ENCODE peak calls at places on chromosomes 5 and 9, in eight cellular contexts. One of them, this sample, is unnamed.

GRCh38 chr9:94809778-94810177 is 83.3 kb downstream of the AOPEP start:
- DNase-seq in A549: no peak
- DNase-seq in heart left ventricle: no peak
- DNase-seq in ovary: no peak
- DNase-seq in transverse colon: no peak
- DNase-seq in adrenal gland: no peak
- DNase-seq in IMR-90: no peak
- DNase-seq in stomach: no peak
- DNase-seq in this sample: no peak

GRCh38 chr9:116940614-116941215 is 253.6 kb downstream of the TRIM32 start:
- DNase-seq in ovary: no peak
- DNase-seq in stomach: no peak
- DNase-seq in transverse colon: no peak
- DNase-seq in adrenal gland: no peak
- DNase-seq in heart left ventricle: no peak
- DNase-seq in IMR-90: peak; percentile 44
- DNase-seq in A549: no peak
- DNase-seq in this sample: no peak

GRCh38 chr5:137834498-137834897 is 33.2 kb upstream of the MYOT start:
- DNase-seq in adrenal gland: no peak
- DNase-seq in A549: no peak
- DNase-seq in stomach: no peak
- DNase-seq in heart left ventricle: no peak
- DNase-seq in ovary: no peak
- DNase-seq in IMR-90: no peak
- DNase-seq in transverse colon: no peak
- DNase-seq in this sample: no peak

GRCh38 chr5:141420855-141421488 is at the start of gene PCDHGA11:
- DNase-seq in heart left ventricle: peak; percentile 64
- DNase-seq in stomach: no peak
- DNase-seq in A549: no peak
- DNase-seq in transverse colon: no peak
- DNase-seq in adrenal gland: no peak
- DNase-seq in IMR-90: peak; percentile 63
- DNase-seq in ovary: no peak
- DNase-seq in this sample: peak; percentile 53

GRCh38 chr9:118336952-118337349 is 632.7 kb downstream of the TLR4 start:
- DNase-seq in heart left ventricle: no peak
- DNase-seq in A549: no peak
- DNase-seq in ovary: no peak
- DNase-seq in stomach: no peak
- DNase-seq in IMR-90: no peak
- DNase-seq in adrenal gland: no peak
- DNase-seq in transverse colon: no peak
- DNase-seq in this sample: no peak

GRCh38 chr5:147673276-147673675 is 109.3 kb downstream of the JAKMIP2 start:
- DNase-seq in IMR-90: no peak
- DNase-seq in heart left ventricle: no peak
- DNase-seq in stomach: no peak
- DNase-seq in transverse colon: no peak
- DNase-seq in adrenal gland: no peak
- DNase-seq in A549: no peak
- DNase-seq in ovary: no peak
- DNase-seq in this sample: no peak

GRCh38 chr5:76819851-76820280 is 1.0 kb downstream of the F2RL1 start:
- DNase-seq in adrenal gland: no peak
- DNase-seq in stomach: peak; percentile 56
- DNase-seq in ovary: no peak
- DNase-seq in heart left ventricle: no peak
- DNase-seq in IMR-90: no peak
- DNase-seq in transverse colon: peak; percentile 28
- DNase-seq in A549: peak; percentile 47
- DNase-seq in this sample: no peak

GRCh38 chr9:272251-273213 is 57.9 kb downstream of the DOCK8 start:
- DNase-seq in stomach: peak; percentile 41
- DNase-seq in adrenal gland: no peak
- DNase-seq in ovary: no peak
- DNase-seq in heart left ventricle: no peak
- DNase-seq in IMR-90: no peak
- DNase-seq in A549: no peak
- DNase-seq in transverse colon: peak; percentile 60
- DNase-seq in this sample: no peak

GRCh38 chr5:68187268-68188055 is 28.1 kb upstream of the PIK3R1 start:
- DNase-seq in stomach: no peak
- DNase-seq in IMR-90: peak; percentile 22
- DNase-seq in ovary: peak; percentile 64
- DNase-seq in A549: no peak
- DNase-seq in adrenal gland: peak; percentile 41
- DNase-seq in transverse colon: no peak
- DNase-seq in heart left ventricle: peak; percentile 70
- DNase-seq in this sample: no peak

GRCh38 chr5:1668141-1668721 is 131.4 kb downstream of the MRPL36 start:
- DNase-seq in IMR-90: no peak
- DNase-seq in adrenal gland: peak; percentile 67
- DNase-seq in ovary: peak; percentile 52
- DNase-seq in A549: no peak
- DNase-seq in transverse colon: no peak
- DNase-seq in stomach: no peak
- DNase-seq in heart left ventricle: peak; percentile 56
- DNase-seq in this sample: no peak

GRCh38 chr5:96788112-96788749 is 19.5 kb downstream of the ERAP1 start:
- DNase-seq in transverse colon: no peak
- DNase-seq in stomach: no peak
- DNase-seq in heart left ventricle: no peak
- DNase-seq in IMR-90: peak; percentile 17
- DNase-seq in ovary: no peak
- DNase-seq in adrenal gland: no peak
- DNase-seq in A549: no peak
- DNase-seq in this sample: no peak

GRCh38 chr5:111929892-111930291 is 172.9 kb upstream of the NREP start:
- DNase-seq in A549: no peak
- DNase-seq in stomach: no peak
- DNase-seq in adrenal gland: peak; percentile 16
- DNase-seq in heart left ventricle: no peak
- DNase-seq in ovary: no peak
- DNase-seq in IMR-90: peak; percentile 92
- DNase-seq in transverse colon: no peak
- DNase-seq in this sample: no peak

GRCh38 chr5:116419258-116419657 is 155.4 kb downstream of the SEMA6A start:
- DNase-seq in transverse colon: no peak
- DNase-seq in stomach: no peak
- DNase-seq in heart left ventricle: no peak
- DNase-seq in adrenal gland: no peak
- DNase-seq in A549: no peak
- DNase-seq in ovary: no peak
- DNase-seq in IMR-90: no peak
- DNase-seq in this sample: no peak
- H3K4me3 ChIP-seq in transverse colon: no peak overlapping the region
- H3K4me3 ChIP-seq in stomach: no peak overlapping the region
- H3K4me3 ChIP-seq in heart left ventricle: no peak overlapping the region
- H3K4me3 ChIP-seq in adrenal gland: no peak overlapping the region
- H3K4me3 ChIP-seq in A549: no peak overlapping the region
- H3K4me3 ChIP-seq in ovary: no peak overlapping the region
- H3K4me3 ChIP-seq in IMR-90: no peak overlapping the region
- H3K4me3 ChIP-seq in this sample: no peak overlapping the region

GRCh38 chr5:56849671-56850070 is 34.3 kb downstream of the MAP3K1 start:
- DNase-seq in stomach: no peak
- DNase-seq in ovary: no peak
- DNase-seq in transverse colon: no peak
- DNase-seq in IMR-90: no peak
- DNase-seq in heart left ventricle: no peak
- DNase-seq in adrenal gland: no peak
- DNase-seq in A549: no peak
- DNase-seq in this sample: no peak
- H3K4me1 ChIP-seq in stomach: peaks cover 98% of the 10 kb centered on the region
- H3K4me1 ChIP-seq in ovary: peaks cover 6% of the 10 kb centered on the region
- H3K4me1 ChIP-seq in transverse colon: no peaks in the 10 kb centered on the region
- H3K4me1 ChIP-seq in IMR-90: peaks cover 9% of the 10 kb centered on the region
- H3K4me1 ChIP-seq in heart left ventricle: peaks cover 3% of the 10 kb centered on the region
- H3K4me1 ChIP-seq in adrenal gland: peaks cover 41% of the 10 kb centered on the region
- H3K4me1 ChIP-seq in A549: peaks cover 14% of the 10 kb centered on the region
- H3K4me1 ChIP-seq in this sample: peaks cover 53% of the 10 kb centered on the region

DNA sequence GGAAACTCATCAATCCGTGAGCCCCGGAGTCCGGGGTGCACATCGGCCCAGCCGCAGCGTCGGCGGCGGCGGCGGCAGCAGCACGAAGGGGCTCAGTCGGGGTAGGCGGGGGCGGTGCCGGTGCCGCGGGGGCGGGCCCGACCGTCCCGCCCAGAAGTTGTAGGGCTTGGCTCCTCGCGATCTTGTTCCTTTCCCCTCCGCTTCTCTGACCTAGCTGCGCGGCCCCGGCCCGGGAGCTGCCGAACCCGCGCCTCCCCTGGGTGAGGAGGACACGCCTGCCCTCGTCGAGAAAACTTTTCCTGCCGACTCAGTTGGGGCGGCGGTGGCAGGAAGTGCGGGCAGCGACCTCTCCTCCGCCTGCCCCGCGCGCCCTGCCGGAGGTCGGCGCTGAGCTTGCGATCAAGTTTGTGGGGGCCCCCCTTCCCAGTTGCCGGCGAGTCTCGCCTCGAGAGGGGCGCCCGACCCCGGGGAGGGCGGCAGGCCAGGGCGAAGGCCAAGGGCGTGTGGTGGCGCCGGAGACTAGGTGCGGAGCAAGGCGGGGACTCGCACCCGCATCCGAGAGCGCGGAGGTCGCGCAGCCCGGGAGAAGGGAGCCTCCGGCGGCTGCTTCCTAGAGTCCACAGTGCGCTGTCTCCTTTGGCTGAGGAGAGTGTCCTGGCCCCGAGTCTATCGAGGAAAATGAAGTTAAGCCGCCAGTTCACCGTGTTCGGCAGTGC is at the start of gene MAN2A1:
- DNase-seq in adrenal gland: peak; percentile 83
- DNase-seq in IMR-90: peak; percentile 47
- DNase-seq in A549: peak; percentile 51
- DNase-seq in transverse colon: peak; percentile 87
- DNase-seq in stomach: peak; percentile 79
- DNase-seq in heart left ventricle: peak; percentile 89
- DNase-seq in ovary: peak; percentile 83
- DNase-seq in this sample: peak; percentile 74
- TF ChIP-seq POLR2A in adrenal gland: peak; percentile 50
- TF ChIP-seq POLR2A in IMR-90: peak; percentile 36
- TF ChIP-seq POLR2A in A549: no peak
- TF ChIP-seq POLR2A in transverse colon: peak; percentile 74
- TF ChIP-seq POLR2A in stomach: no peak
- TF ChIP-seq POLR2A in heart left ventricle: no peak
- TF ChIP-seq POLR2A in ovary: peak; percentile 37
- TF ChIP-seq POLR2A in this sample: peak; percentile 14

GRCh38 chr9:131885144-131885609 is 145.3 kb upstream of the RAPGEF1 start:
- DNase-seq in transverse colon: no peak
- DNase-seq in stomach: peak; percentile 49
- DNase-seq in IMR-90: no peak
- DNase-seq in heart left ventricle: no peak
- DNase-seq in A549: no peak
- DNase-seq in ovary: no peak
- DNase-seq in adrenal gland: no peak
- DNase-seq in this sample: no peak

GRCh38 chr9:131879531-131880290 is 139.8 kb upstream of the RAPGEF1 start:
- DNase-seq in ovary: no peak
- DNase-seq in stomach: no peak
- DNase-seq in heart left ventricle: no peak
- DNase-seq in adrenal gland: no peak
- DNase-seq in transverse colon: no peak
- DNase-seq in A549: no peak
- DNase-seq in IMR-90: no peak
- DNase-seq in this sample: no peak

GRCh38 chr9:131876486-131876885 is 136.6 kb upstream of the RAPGEF1 start:
- DNase-seq in transverse colon: no peak
- DNase-seq in ovary: no peak
- DNase-seq in IMR-90: no peak
- DNase-seq in adrenal gland: no peak
- DNase-seq in A549: no peak
- DNase-seq in stomach: no peak
- DNase-seq in heart left ventricle: no peak
- DNase-seq in this sample: no peak

GRCh38 chr9:131884222-131884621 is 144.3 kb upstream of the RAPGEF1 start:
- DNase-seq in heart left ventricle: no peak
- DNase-seq in adrenal gland: no peak
- DNase-seq in ovary: no peak
- DNase-seq in stomach: peak; percentile 52
- DNase-seq in IMR-90: no peak
- DNase-seq in A549: no peak
- DNase-seq in transverse colon: no peak
- DNase-seq in this sample: no peak

DNA sequence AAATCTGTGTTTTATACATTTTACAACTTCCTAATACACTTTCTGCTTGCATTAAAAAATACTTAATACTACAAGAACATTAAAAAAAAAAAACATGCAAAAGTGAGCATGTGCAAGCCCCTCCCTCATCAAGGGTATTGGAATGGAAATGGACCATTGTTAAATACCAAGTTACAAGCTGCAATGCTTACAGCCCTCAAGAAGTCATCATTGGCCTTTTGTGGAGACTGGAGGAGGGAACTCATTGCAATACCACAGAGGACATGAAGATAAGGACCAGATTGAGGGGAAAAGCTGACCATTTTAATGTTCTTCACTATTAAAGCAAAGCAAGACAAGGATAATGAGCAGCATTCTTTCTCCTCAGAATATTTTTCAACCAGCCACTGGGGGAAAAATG is 141.0 kb upstream of the RAPGEF1 start:
- DNase-seq in ovary: no peak
- DNase-seq in transverse colon: no peak
- DNase-seq in A549: no peak
- DNase-seq in adrenal gland: no peak
- DNase-seq in stomach: no peak
- DNase-seq in heart left ventricle: no peak
- DNase-seq in IMR-90: no peak
- DNase-seq in this sample: no peak
- H3K4me3 ChIP-seq in ovary: no peak overlapping the region
- H3K4me3 ChIP-seq in transverse colon: no peak overlapping the region
- H3K4me3 ChIP-seq in A549: no peak overlapping the region
- H3K4me3 ChIP-seq in adrenal gland: no peak overlapping the region
- H3K4me3 ChIP-seq in stomach: no peak overlapping the region
- H3K4me3 ChIP-seq in heart left ventricle: no peak overlapping the region
- H3K4me3 ChIP-seq in IMR-90: no peak overlapping the region
- H3K4me3 ChIP-seq in this sample: no peak overlapping the region

This sample was measured in tibial nerve.